ENCODE peak calls at places on chromosome 2, in four cellular contexts. F is immature natural killer cell, O is foreskin keratinocyte, X is NCI-H345. V is an unnamed sample.

GRCh38 chr2:23078799-23079434 is 306.1 kb upstream of the KLHL29 start:
- DNase-seq in F (no peak), O (no peak), X (no peak), V (no peak)

GRCh38 chr2:59333007-59333406 is 1091.9 kb upstream of the FANCL start:
- DNase-seq in F (no peak), O (no peak), X (no peak), V (no peak)

GRCh38 chr2:38274286-38275276 is 102.5 kb downstream of the ATL2 start:
- DNase-seq in F (peak), O (peak), X (peak), V (peak)

GRCh38 chr2:193980599-193980998 is 1676.4 kb upstream of the SLC39A10 start:
- DNase-seq in F (no peak), O (no peak), X (no peak), V (no peak)

GRCh38 chr2:187364696-187365095 is 83.4 kb downstream of the CALCRL start:
- DNase-seq in F (no peak), O (no peak), X (no peak), V (no peak)

GRCh38 chr2:197240018-197240712 is 70.4 kb downstream of the ANKRD44 start:
- DNase-seq in F (peak), O (no peak), X (no peak), V (no peak)

GRCh38 chr2:129849559-129850160 is 129.8 kb upstream of the RAB6C start:
- DNase-seq in F (peak), O (peak), X (peak), V (no peak)

GRCh38 chr2:19369341-19369955 is 11.0 kb upstream of the OSR1 start:
- DNase-seq in F (no peak), O (peak), X (peak), V (no peak)

GRCh38 chr2:85584354-85584856 is at the start of gene VAMP5:
- DNase-seq in F (no peak), O (no peak), X (no peak), V (peak)

GRCh38 chr2:155266579-155266978 is 568.1 kb downstream of the KCNJ3 start:
- DNase-seq in F (no peak), O (no peak), X (no peak), V (no peak)

GRCh38 chr2:225602205-225602604 is 202.7 kb downstream of the NYAP2 start:
- DNase-seq in F (no peak), O (no peak), X (no peak), V (no peak)